ENCODE peak calls at places on chromosomes 5 and 9, in ten cellular contexts. One of them, this sample, is unnamed.

GRCh38 chr5:101153526-101153925 is 250.4 kb upstream of the ST8SIA4 start:
- DNase-seq in GM12865: no peak
- DNase-seq in NCI-H2171: no peak
- DNase-seq in choroid plexus epithelial cell: no peak
- DNase-seq in HEK293T: no peak
- DNase-seq in foreskin fibroblast: no peak
- DNase-seq in WTC11: no peak
- DNase-seq in non-pigmented ciliary epithelial cell: no peak
- DNase-seq in stimulated activated naive B cell treated with anti-CD40 and anti-IgM and Interleukin-4, amounts not matched to agents 10 μg/mL and 1 μg/mL and 100 μg/mL, for 72 hours: no peak
- DNase-seq in NCI-H1930: no peak
- DNase-seq in this sample: no peak

GRCh38 chr5:59813761-59814562 is 79.6 kb downstream of the PDE4D start:
- DNase-seq in WTC11: peak; percentile 51
- DNase-seq in NCI-H2171: no peak
- DNase-seq in HEK293T: peak; percentile 40
- DNase-seq in non-pigmented ciliary epithelial cell: no peak
- DNase-seq in foreskin fibroblast: peak; percentile 84
- DNase-seq in choroid plexus epithelial cell: peak; percentile 90
- DNase-seq in stimulated activated naive B cell treated with anti-CD40 and anti-IgM and Interleukin-4, amounts not matched to agents 10 μg/mL and 1 μg/mL and 100 μg/mL, for 72 hours: peak; percentile 32
- DNase-seq in NCI-H1930: peak; percentile 8
- DNase-seq in GM12865: peak; percentile 73
- DNase-seq in this sample: peak; percentile 84

GRCh38 chr9:134624827-134625181 is 16.8 kb upstream of the COL5A1 start:
- DNase-seq in GM12865: no peak
- DNase-seq in NCI-H1930: no peak
- DNase-seq in HEK293T: no peak
- DNase-seq in WTC11: peak; percentile 2
- DNase-seq in stimulated activated naive B cell treated with anti-CD40 and anti-IgM and Interleukin-4, amounts not matched to agents 10 μg/mL and 1 μg/mL and 100 μg/mL, for 72 hours: no peak
- DNase-seq in choroid plexus epithelial cell: peak; percentile 78
- DNase-seq in non-pigmented ciliary epithelial cell: no peak
- DNase-seq in foreskin fibroblast: peak; percentile 96
- DNase-seq in NCI-H2171: no peak
- DNase-seq in this sample: no peak

GRCh38 chr9:10479172-10479571 is 133.6 kb downstream of the PTPRD start:
- DNase-seq in stimulated activated naive B cell treated with anti-CD40 and anti-IgM and Interleukin-4, amounts not matched to agents 10 μg/mL and 1 μg/mL and 100 μg/mL, for 72 hours: no peak
- DNase-seq in NCI-H2171: no peak
- DNase-seq in foreskin fibroblast: no peak
- DNase-seq in GM12865: no peak
- DNase-seq in non-pigmented ciliary epithelial cell: no peak
- DNase-seq in WTC11: no peak
- DNase-seq in HEK293T: peak; percentile 6
- DNase-seq in choroid plexus epithelial cell: peak; percentile 7
- DNase-seq in NCI-H1930: no peak
- DNase-seq in this sample: peak; percentile 32

GRCh38 chr5:657570-657969 is 35.6 kb downstream of the TPPP start:
- DNase-seq in WTC11: no peak
- DNase-seq in non-pigmented ciliary epithelial cell: peak; percentile 86
- DNase-seq in HEK293T: no peak
- DNase-seq in stimulated activated naive B cell treated with anti-CD40 and anti-IgM and Interleukin-4, amounts not matched to agents 10 μg/mL and 1 μg/mL and 100 μg/mL, for 72 hours: no peak
- DNase-seq in NCI-H1930: no peak
- DNase-seq in choroid plexus epithelial cell: peak; percentile 97
- DNase-seq in foreskin fibroblast: peak; percentile 49
- DNase-seq in NCI-H2171: no peak
- DNase-seq in GM12865: no peak
- DNase-seq in this sample: no peak

GRCh38 chr5:132300572-132301340 is 6.6 kb downstream of the SLC22A4 start:
- DNase-seq in HEK293T: no peak
- DNase-seq in WTC11: no peak
- DNase-seq in GM12865: no peak
- DNase-seq in non-pigmented ciliary epithelial cell: no peak
- DNase-seq in choroid plexus epithelial cell: no peak
- DNase-seq in NCI-H1930: no peak
- DNase-seq in NCI-H2171: no peak
- DNase-seq in foreskin fibroblast: no peak
- DNase-seq in stimulated activated naive B cell treated with anti-CD40 and anti-IgM and Interleukin-4, amounts not matched to agents 10 μg/mL and 1 μg/mL and 100 μg/mL, for 72 hours: no peak
- DNase-seq in this sample: no peak

GRCh38 chr5:159338143-159338542 is 7.9 kb upstream of the IL12B start:
- DNase-seq in NCI-H1930: no peak
- DNase-seq in stimulated activated naive B cell treated with anti-CD40 and anti-IgM and Interleukin-4, amounts not matched to agents 10 μg/mL and 1 μg/mL and 100 μg/mL, for 72 hours: no peak
- DNase-seq in foreskin fibroblast: no peak
- DNase-seq in non-pigmented ciliary epithelial cell: no peak
- DNase-seq in WTC11: no peak
- DNase-seq in NCI-H2171: no peak
- DNase-seq in choroid plexus epithelial cell: no peak
- DNase-seq in HEK293T: no peak
- DNase-seq in GM12865: no peak
- DNase-seq in this sample: no peak

GRCh38 chr9:90996154-90996788 is 194.7 kb downstream of the SYK start:
- DNase-seq in HEK293T: no peak
- DNase-seq in non-pigmented ciliary epithelial cell: no peak
- DNase-seq in stimulated activated naive B cell treated with anti-CD40 and anti-IgM and Interleukin-4, amounts not matched to agents 10 μg/mL and 1 μg/mL and 100 μg/mL, for 72 hours: no peak
- DNase-seq in GM12865: no peak
- DNase-seq in WTC11: no peak
- DNase-seq in NCI-H2171: no peak
- DNase-seq in foreskin fibroblast: no peak
- DNase-seq in NCI-H1930: no peak
- DNase-seq in choroid plexus epithelial cell: peak; percentile 24
- DNase-seq in this sample: no peak

GRCh38 chr9:115921301-115921700 is 232.3 kb upstream of the PAPPA start:
- DNase-seq in HEK293T: no peak
- DNase-seq in non-pigmented ciliary epithelial cell: no peak
- DNase-seq in NCI-H2171: no peak
- DNase-seq in GM12865: no peak
- DNase-seq in choroid plexus epithelial cell: peak; percentile 44
- DNase-seq in WTC11: no peak
- DNase-seq in stimulated activated naive B cell treated with anti-CD40 and anti-IgM and Interleukin-4, amounts not matched to agents 10 μg/mL and 1 μg/mL and 100 μg/mL, for 72 hours: no peak
- DNase-seq in foreskin fibroblast: peak; percentile 86
- DNase-seq in NCI-H1930: no peak
- DNase-seq in this sample: no peak

GRCh38 chr9:111898331-111899096 is 1.9 kb downstream of the UGCG start:
- DNase-seq in NCI-H1930: no peak
- DNase-seq in GM12865: no peak
- DNase-seq in stimulated activated naive B cell treated with anti-CD40 and anti-IgM and Interleukin-4, amounts not matched to agents 10 μg/mL and 1 μg/mL and 100 μg/mL, for 72 hours: no peak
- DNase-seq in non-pigmented ciliary epithelial cell: no peak
- DNase-seq in foreskin fibroblast: peak; percentile 19
- DNase-seq in choroid plexus epithelial cell: no peak
- DNase-seq in WTC11: no peak
- DNase-seq in NCI-H2171: no peak
- DNase-seq in HEK293T: no peak
- DNase-seq in this sample: peak; percentile 68

GRCh38 chr5:41270423-41271251 is 57.3 kb upstream of the C6 start:
- DNase-seq in stimulated activated naive B cell treated with anti-CD40 and anti-IgM and Interleukin-4, amounts not matched to agents 10 μg/mL and 1 μg/mL and 100 μg/mL, for 72 hours: no peak
- DNase-seq in HEK293T: peak; percentile 25
- DNase-seq in NCI-H2171: no peak
- DNase-seq in non-pigmented ciliary epithelial cell: peak; percentile 28
- DNase-seq in WTC11: peak; percentile 25
- DNase-seq in foreskin fibroblast: peak; percentile 69
- DNase-seq in choroid plexus epithelial cell: peak; percentile 87
- DNase-seq in NCI-H1930: peak; percentile 34
- DNase-seq in GM12865: peak; percentile 45
- DNase-seq in this sample: peak; percentile 94

GRCh38 chr5:50749181-50749580 is 82.7 kb downstream of the PARP8 start:
- DNase-seq in NCI-H1930: no peak
- DNase-seq in foreskin fibroblast: no peak
- DNase-seq in choroid plexus epithelial cell: no peak
- DNase-seq in stimulated activated naive B cell treated with anti-CD40 and anti-IgM and Interleukin-4, amounts not matched to agents 10 μg/mL and 1 μg/mL and 100 μg/mL, for 72 hours: no peak
- DNase-seq in GM12865: no peak
- DNase-seq in WTC11: no peak
- DNase-seq in NCI-H2171: no peak
- DNase-seq in non-pigmented ciliary epithelial cell: no peak
- DNase-seq in HEK293T: no peak
- DNase-seq in this sample: no peak

GRCh38 chr5:132055441-132055807 is 5.0 kb upstream of the IL3 start:
- DNase-seq in GM12865: no peak
- DNase-seq in choroid plexus epithelial cell: no peak
- DNase-seq in NCI-H2171: peak; percentile 80
- DNase-seq in WTC11: no peak
- DNase-seq in non-pigmented ciliary epithelial cell: no peak
- DNase-seq in NCI-H1930: no peak
- DNase-seq in HEK293T: no peak
- DNase-seq in stimulated activated naive B cell treated with anti-CD40 and anti-IgM and Interleukin-4, amounts not matched to agents 10 μg/mL and 1 μg/mL and 100 μg/mL, for 72 hours: no peak
- DNase-seq in foreskin fibroblast: no peak
- DNase-seq in this sample: no peak

GRCh38 chr5:154513669-154514084 is 35.6 kb upstream of the HAND1 start:
- DNase-seq in NCI-H2171: no peak
- DNase-seq in WTC11: no peak
- DNase-seq in foreskin fibroblast: no peak
- DNase-seq in non-pigmented ciliary epithelial cell: no peak
- DNase-seq in choroid plexus epithelial cell: peak; percentile 23
- DNase-seq in GM12865: peak; percentile 71
- DNase-seq in HEK293T: no peak
- DNase-seq in stimulated activated naive B cell treated with anti-CD40 and anti-IgM and Interleukin-4, amounts not matched to agents 10 μg/mL and 1 μg/mL and 100 μg/mL, for 72 hours: no peak
- DNase-seq in NCI-H1930: no peak
- DNase-seq in this sample: peak; percentile 4

GRCh38 chr5:173823721-173824567 is 64.2 kb upstream of the CPEB4 start:
- DNase-seq in non-pigmented ciliary epithelial cell: peak; percentile 63
- DNase-seq in foreskin fibroblast: peak; percentile 75
- DNase-seq in HEK293T: no peak
- DNase-seq in WTC11: no peak
- DNase-seq in stimulated activated naive B cell treated with anti-CD40 and anti-IgM and Interleukin-4, amounts not matched to agents 10 μg/mL and 1 μg/mL and 100 μg/mL, for 72 hours: no peak
- DNase-seq in GM12865: no peak
- DNase-seq in choroid plexus epithelial cell: peak; percentile 95
- DNase-seq in NCI-H2171: no peak
- DNase-seq in NCI-H1930: no peak
- DNase-seq in this sample: no peak

GRCh38 chr9:74848150-74848525 is 39.6 kb downstream of the TRPM6 start:
- DNase-seq in GM12865: no peak
- DNase-seq in choroid plexus epithelial cell: no peak
- DNase-seq in NCI-H1930: no peak
- DNase-seq in WTC11: no peak
- DNase-seq in stimulated activated naive B cell treated with anti-CD40 and anti-IgM and Interleukin-4, amounts not matched to agents 10 μg/mL and 1 μg/mL and 100 μg/mL, for 72 hours: no peak
- DNase-seq in HEK293T: no peak
- DNase-seq in foreskin fibroblast: no peak
- DNase-seq in NCI-H2171: no peak
- DNase-seq in non-pigmented ciliary epithelial cell: no peak
- DNase-seq in this sample: no peak

GRCh38 chr9:114898741-114899140 is 31.6 kb downstream of the TNFSF8 start:
- DNase-seq in NCI-H2171: no peak
- DNase-seq in stimulated activated naive B cell treated with anti-CD40 and anti-IgM and Interleukin-4, amounts not matched to agents 10 μg/mL and 1 μg/mL and 100 μg/mL, for 72 hours: no peak
- DNase-seq in HEK293T: no peak
- DNase-seq in foreskin fibroblast: no peak
- DNase-seq in non-pigmented ciliary epithelial cell: no peak
- DNase-seq in NCI-H1930: no peak
- DNase-seq in choroid plexus epithelial cell: no peak
- DNase-seq in GM12865: peak; percentile 54
- DNase-seq in WTC11: no peak
- DNase-seq in this sample: no peak

GRCh38 chr5:167639213-167639612 is 652.2 kb upstream of the WWC1 start:
- DNase-seq in stimulated activated naive B cell treated with anti-CD40 and anti-IgM and Interleukin-4, amounts not matched to agents 10 μg/mL and 1 μg/mL and 100 μg/mL, for 72 hours: no peak
- DNase-seq in non-pigmented ciliary epithelial cell: no peak
- DNase-seq in GM12865: no peak
- DNase-seq in WTC11: no peak
- DNase-seq in foreskin fibroblast: peak; percentile 66
- DNase-seq in choroid plexus epithelial cell: peak; percentile 71
- DNase-seq in NCI-H2171: no peak
- DNase-seq in NCI-H1930: no peak
- DNase-seq in HEK293T: no peak
- DNase-seq in this sample: no peak

GRCh38 chr5:151596839-151597539 is 5.9 kb upstream of the FAT2 start:
- DNase-seq in GM12865: no peak
- DNase-seq in choroid plexus epithelial cell: peak; percentile 51
- DNase-seq in NCI-H1930: no peak
- DNase-seq in WTC11: peak; percentile 71
- DNase-seq in non-pigmented ciliary epithelial cell: peak; percentile 4
- DNase-seq in stimulated activated naive B cell treated with anti-CD40 and anti-IgM and Interleukin-4, amounts not matched to agents 10 μg/mL and 1 μg/mL and 100 μg/mL, for 72 hours: no peak
- DNase-seq in NCI-H2171: no peak
- DNase-seq in HEK293T: no peak
- DNase-seq in foreskin fibroblast: no peak
- DNase-seq in this sample: no peak

GRCh38 chr9:114551750-114552685 is 35.6 kb upstream of the ATP6V1G1 start:
- DNase-seq in WTC11: no peak
- DNase-seq in GM12865: no peak
- DNase-seq in foreskin fibroblast: peak; percentile 98
- DNase-seq in HEK293T: peak; percentile 77
- DNase-seq in choroid plexus epithelial cell: peak; percentile 98
- DNase-seq in NCI-H1930: no peak
- DNase-seq in NCI-H2171: no peak
- DNase-seq in stimulated activated naive B cell treated with anti-CD40 and anti-IgM and Interleukin-4, amounts not matched to agents 10 μg/mL and 1 μg/mL and 100 μg/mL, for 72 hours: peak; percentile 11
- DNase-seq in non-pigmented ciliary epithelial cell: peak; percentile 97
- DNase-seq in this sample: peak; percentile 98

GRCh38 chr5:67089200-67089725 is 107.3 kb downstream of the CD180 start:
- DNase-seq in HEK293T: no peak
- DNase-seq in foreskin fibroblast: peak; percentile 68
- DNase-seq in non-pigmented ciliary epithelial cell: no peak
- DNase-seq in GM12865: no peak
- DNase-seq in stimulated activated naive B cell treated with anti-CD40 and anti-IgM and Interleukin-4, amounts not matched to agents 10 μg/mL and 1 μg/mL and 100 μg/mL, for 72 hours: no peak
- DNase-seq in NCI-H2171: no peak
- DNase-seq in choroid plexus epithelial cell: peak; percentile 74
- DNase-seq in NCI-H1930: no peak
- DNase-seq in WTC11: no peak
- DNase-seq in this sample: no peak

GRCh38 chr9:94802795-94803194 is 76.3 kb downstream of the AOPEP start:
- DNase-seq in HEK293T: no peak
- DNase-seq in WTC11: no peak
- DNase-seq in foreskin fibroblast: peak; percentile 56
- DNase-seq in non-pigmented ciliary epithelial cell: no peak
- DNase-seq in NCI-H1930: no peak
- DNase-seq in choroid plexus epithelial cell: peak; percentile 72
- DNase-seq in stimulated activated naive B cell treated with anti-CD40 and anti-IgM and Interleukin-4, amounts not matched to agents 10 μg/mL and 1 μg/mL and 100 μg/mL, for 72 hours: no peak
- DNase-seq in NCI-H2171: no peak
- DNase-seq in GM12865: peak; percentile 76
- DNase-seq in this sample: no peak

GRCh38 chr9:35728041-35728971 is 3.7 kb downstream of the TLN1 start:
- DNase-seq in foreskin fibroblast: peak; percentile 96
- DNase-seq in WTC11: peak; percentile 52
- DNase-seq in NCI-H2171: no peak
- DNase-seq in choroid plexus epithelial cell: peak; percentile 87
- DNase-seq in NCI-H1930: no peak
- DNase-seq in GM12865: peak; percentile 87
- DNase-seq in stimulated activated naive B cell treated with anti-CD40 and anti-IgM and Interleukin-4, amounts not matched to agents 10 μg/mL and 1 μg/mL and 100 μg/mL, for 72 hours: peak; percentile 28
- DNase-seq in non-pigmented ciliary epithelial cell: no peak
- DNase-seq in HEK293T: no peak
- DNase-seq in this sample: no peak

GRCh38 chr9:116452634-116453033 is 234.5 kb upstream of the TRIM32 start:
- DNase-seq in WTC11: no peak
- DNase-seq in stimulated activated naive B cell treated with anti-CD40 and anti-IgM and Interleukin-4, amounts not matched to agents 10 μg/mL and 1 μg/mL and 100 μg/mL, for 72 hours: no peak
- DNase-seq in foreskin fibroblast: peak; percentile 31
- DNase-seq in NCI-H1930: no peak
- DNase-seq in non-pigmented ciliary epithelial cell: no peak
- DNase-seq in choroid plexus epithelial cell: no peak
- DNase-seq in NCI-H2171: no peak
- DNase-seq in HEK293T: no peak
- DNase-seq in GM12865: no peak
- DNase-seq in this sample: no peak

GRCh38 chr9:4886698-4887097 is 94.0 kb downstream of the RCL1 start:
- DNase-seq in GM12865: peak; percentile 69
- DNase-seq in foreskin fibroblast: peak; percentile 26
- DNase-seq in NCI-H2171: no peak
- DNase-seq in NCI-H1930: no peak
- DNase-seq in stimulated activated naive B cell treated with anti-CD40 and anti-IgM and Interleukin-4, amounts not matched to agents 10 μg/mL and 1 μg/mL and 100 μg/mL, for 72 hours: peak; percentile 20
- DNase-seq in HEK293T: no peak
- DNase-seq in WTC11: no peak
- DNase-seq in non-pigmented ciliary epithelial cell: no peak
- DNase-seq in choroid plexus epithelial cell: no peak
- DNase-seq in this sample: no peak

GRCh38 chr5:140073296-140073695 is 30.2 kb upstream of the NRG2 start:
- DNase-seq in GM12865: peak; percentile 13
- DNase-seq in foreskin fibroblast: peak; percentile 38
- DNase-seq in WTC11: no peak
- DNase-seq in NCI-H2171: no peak
- DNase-seq in non-pigmented ciliary epithelial cell: no peak
- DNase-seq in NCI-H1930: no peak
- DNase-seq in HEK293T: no peak
- DNase-seq in stimulated activated naive B cell treated with anti-CD40 and anti-IgM and Interleukin-4, amounts not matched to agents 10 μg/mL and 1 μg/mL and 100 μg/mL, for 72 hours: no peak
- DNase-seq in choroid plexus epithelial cell: peak; percentile 38
- DNase-seq in this sample: peak; percentile 30

GRCh38 chr5:177447611-177448243 is 1.1 kb downstream of the PRR7 start:
- DNase-seq in stimulated activated naive B cell treated with anti-CD40 and anti-IgM and Interleukin-4, amounts not matched to agents 10 μg/mL and 1 μg/mL and 100 μg/mL, for 72 hours: no peak
- DNase-seq in NCI-H1930: no peak
- DNase-seq in GM12865: no peak
- DNase-seq in HEK293T: no peak
- DNase-seq in foreskin fibroblast: peak; percentile 90
- DNase-seq in non-pigmented ciliary epithelial cell: no peak
- DNase-seq in WTC11: peak; percentile 62
- DNase-seq in choroid plexus epithelial cell: no peak
- DNase-seq in NCI-H2171: no peak
- DNase-seq in this sample: peak; percentile 97

GRCh38 chr5:139164020-139164419 is 34.1 kb downstream of the SIL1 start:
- DNase-seq in HEK293T: no peak
- DNase-seq in stimulated activated naive B cell treated with anti-CD40 and anti-IgM and Interleukin-4, amounts not matched to agents 10 μg/mL and 1 μg/mL and 100 μg/mL, for 72 hours: no peak
- DNase-seq in GM12865: no peak
- DNase-seq in WTC11: no peak
- DNase-seq in choroid plexus epithelial cell: no peak
- DNase-seq in NCI-H2171: no peak
- DNase-seq in foreskin fibroblast: no peak
- DNase-seq in NCI-H1930: no peak
- DNase-seq in non-pigmented ciliary epithelial cell: no peak
- DNase-seq in this sample: no peak